ENCODE peak calls at places on chromosomes 11 and 22, in ten cellular contexts. K, H, F, O, P, T, W, L, R and C are unnamed samples.

GRCh38 chr11:2750601-2751522 is 51.1 kb upstream of the KCNQ1OT1 start:
- DNase-seq in T (no peak), O (peak; percentile 26), W (no peak), R (no peak), H (no peak), K (no peak), L (peak; percentile 13), P (peak; percentile 40), F (no peak), C (peak; percentile 22)

GRCh38 chr22:19759459-19759993 is 1.1 kb upstream of the TBX1 start:
- DNase-seq in K (no peak), R (no peak), T (no peak), P (no peak), L (no peak), W (no peak), O (no peak), H (no peak), F (no peak), C (peak; percentile 59)

GRCh38 chr11:76999597-76999996 is 34.6 kb upstream of the B3GNT6 start:
- DNase-seq in F (no peak), T (no peak), P (no peak), R (no peak), W (no peak), O (no peak), H (no peak), L (no peak), K (no peak), C (no peak)

GRCh38 chr11:2122222-2122906 is 16.8 kb downstream of the IGF2 start:
- DNase-seq in P (peak; percentile 38), R (no peak), T (no peak), L (no peak), W (peak; percentile 93), F (no peak), O (no peak), K (peak; percentile 33), H (peak; percentile 35), C (no peak)

GRCh38 chr11:6321961-6322362 is 1.7 kb upstream of the CAVIN3 start:
- DNase-seq in K (peak; percentile 82), T (no peak), H (peak; percentile 68), R (no peak), O (no peak), P (no peak), F (peak; percentile 27), L (no peak), W (peak; percentile 33), C (no peak)

GRCh38 chr11:44818110-44818509 is 91.3 kb downstream of the TSPAN18 start:
- DNase-seq in O (no peak), F (no peak), W (no peak), R (no peak), P (no peak), K (no peak), L (no peak), H (peak; percentile 75), T (no peak), C (peak; percentile 50)

GRCh38 chr11:27718346-27718852 is 18.1 kb upstream of the BDNF start:
- DNase-seq in P (no peak), W (peak; percentile 98), L (peak; percentile 46), R (peak; percentile 19), O (no peak), F (peak; percentile 73), K (peak; percentile 95), H (peak; percentile 57), T (no peak), C (no peak)

GRCh38 chr11:3836903-3837302 is 3.9 kb downstream of the RHOG start:
- DNase-seq in F (no peak), T (no peak), K (no peak), O (no peak), H (no peak), P (peak; percentile 79), L (no peak), W (no peak), R (no peak), C (peak; percentile 89)

GRCh38 chr22:39311592-39312400 is 7.6 kb downstream of the RPL3 start:
- DNase-seq in F (no peak), P (no peak), K (no peak), W (no peak), R (no peak), T (no peak), L (peak; percentile 22), H (no peak), O (no peak), C (no peak)

GRCh38 chr11:122524532-122524882 is 131.0 kb upstream of the UBASH3B start:
- DNase-seq in O (no peak), T (peak; percentile 22), L (no peak), W (peak; percentile 65), F (no peak), P (no peak), R (no peak), H (no peak), K (no peak), C (no peak)

DNA sequence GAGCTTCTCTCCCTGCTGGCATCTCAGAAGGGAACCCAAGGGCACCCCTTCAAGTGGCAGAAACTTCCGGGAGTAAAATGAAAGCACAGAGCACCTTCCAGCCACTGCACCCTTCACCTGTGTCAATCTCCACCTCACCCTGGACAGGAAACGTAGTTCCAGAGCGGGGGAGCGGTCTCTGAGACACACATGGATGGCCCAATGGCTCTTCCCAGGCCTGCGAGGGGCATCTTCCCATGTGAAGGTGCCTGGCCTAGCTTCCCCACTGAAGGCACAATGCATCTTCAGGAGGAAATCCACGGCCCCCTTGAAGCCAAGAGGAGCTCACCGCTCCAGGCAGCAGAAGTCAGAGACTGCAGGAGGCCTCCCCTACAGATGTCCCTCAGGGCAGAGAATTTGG is 234.2 kb downstream of the BRD1 start:
- DNase-seq in H (no peak), L (no peak), F (no peak), O (no peak), K (no peak), W (no peak), P (no peak), R (no peak), T (no peak), C (no peak)
- H3K9me3 ChIP-seq in H (no peaks in the 10 kb centered on the region), L (no peaks in the 10 kb centered on the region), F (no peaks in the 10 kb centered on the region), O (no peaks in the 10 kb centered on the region), K (peaks cover 53% of the 10 kb centered on the region), W (peaks cover 3% of the 10 kb centered on the region), P (peaks cover 9% of the 10 kb centered on the region), R (no peaks in the 10 kb centered on the region), T (peaks cover 19% of the 10 kb centered on the region), C (no peaks in the 10 kb centered on the region)

GRCh38 chr11:801097-801780 is 3.2 kb upstream of the SLC25A22 start:
- DNase-seq in R (no peak), P (no peak), W (no peak), K (no peak), T (no peak), O (no peak), H (no peak), L (no peak), F (no peak), C (no peak)

GRCh38 chr11:798093-798713 is at the start of gene SLC25A22:
- DNase-seq in H (peak; percentile 71), O (peak; percentile 81), T (no peak), W (peak; percentile 96), P (peak; percentile 83), F (peak; percentile 83), L (peak; percentile 66), R (peak; percentile 85), K (peak; percentile 71), C (peak; percentile 78)

GRCh38 chr11:799641-800316 is 1.7 kb upstream of the SLC25A22 start:
- DNase-seq in O (no peak), T (no peak), H (no peak), R (no peak), K (no peak), L (no peak), P (no peak), W (no peak), F (no peak), C (peak; percentile 75)

GRCh38 chr11:802018-802617 is 2.9 kb downstream of the PIDD1 start:
- DNase-seq in P (no peak), O (no peak), H (no peak), R (no peak), K (no peak), W (no peak), T (no peak), L (no peak), F (no peak), C (no peak)

GRCh38 chr11:800473-800872 is 2.4 kb upstream of the SLC25A22 start:
- DNase-seq in L (no peak), P (no peak), F (no peak), K (no peak), O (no peak), T (no peak), H (no peak), R (no peak), W (no peak), C (no peak)
- H3K4me1 ChIP-seq in L (peaks cover 32% of the 10 kb centered on the region), P (no peaks in the 10 kb centered on the region), F (peaks cover 31% of the 10 kb centered on the region), K (peaks cover 25% of the 10 kb centered on the region), O (peaks cover 6% of the 10 kb centered on the region), T (peaks cover 11% of the 10 kb centered on the region), H (peaks cover 28% of the 10 kb centered on the region), R (peaks cover 30% of the 10 kb centered on the region), W (peaks cover 24% of the 10 kb centered on the region), C (peaks cover 48% of the 10 kb centered on the region)

GRCh38 chr11:64389851-64390250 is 30.9 kb downstream of the RPS6KA4 start:
- DNase-seq in K (no peak), O (no peak), F (no peak), W (no peak), R (no peak), T (no peak), P (no peak), L (no peak), H (no peak), C (no peak)
- H3K9me3 ChIP-seq in K (peaks cover 3% of the 10 kb centered on the region), O (no peaks in the 10 kb centered on the region), F (no peaks in the 10 kb centered on the region), W (peaks cover 6% of the 10 kb centered on the region), R (no peaks in the 10 kb centered on the region), T (no peaks in the 10 kb centered on the region), P (no peaks in the 10 kb centered on the region), L (no peaks in the 10 kb centered on the region), H (no peaks in the 10 kb centered on the region), C (no peaks in the 10 kb centered on the region)

GRCh38 chr11:118633319-118633690 is 25.9 kb downstream of the PHLDB1 start:
- DNase-seq in O (no peak), P (no peak), L (no peak), F (no peak), H (no peak), K (no peak), R (no peak), T (no peak), W (no peak), C (no peak)

GRCh38 chr11:118635237-118635591 is 27.8 kb downstream of the PHLDB1 start:
- DNase-seq in H (no peak), O (no peak), F (no peak), R (peak; percentile 63), K (no peak), L (peak; percentile 74), P (no peak), T (no peak), W (no peak), C (peak; percentile 64)

GRCh38 chr11:118632577-118633318 is 25.3 kb downstream of the PHLDB1 start:
- DNase-seq in T (no peak), P (no peak), O (no peak), K (no peak), R (no peak), W (no peak), F (no peak), L (no peak), H (no peak), C (no peak)

GRCh38 chr11:118634435-118635236 is 27.2 kb downstream of the PHLDB1 start:
- DNase-seq in R (peak; percentile 88), O (peak; percentile 87), W (no peak), L (peak; percentile 86), K (peak; percentile 55), T (peak; percentile 66), F (no peak), P (peak; percentile 84), H (no peak), C (peak; percentile 90)

DNA sequence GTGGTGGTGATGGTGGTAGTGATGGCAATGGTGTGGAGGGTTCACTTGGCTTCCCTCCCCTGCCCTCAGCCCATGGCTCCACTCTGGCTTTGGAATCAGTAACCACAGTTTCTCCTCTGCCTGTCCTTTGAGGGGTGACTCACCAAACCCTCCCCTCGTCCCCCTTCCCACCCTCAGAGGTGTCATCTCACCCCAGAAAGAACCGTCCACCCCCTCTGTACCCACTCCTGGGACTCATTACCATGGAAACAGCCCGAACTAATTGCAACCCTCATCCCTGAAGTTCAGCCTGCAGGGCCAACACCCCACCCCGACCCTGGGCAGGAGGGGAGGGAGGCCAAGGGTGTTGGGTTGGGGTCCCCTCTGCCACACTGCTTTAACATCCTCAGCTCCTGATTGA is 26.6 kb downstream of the PHLDB1 start:
- DNase-seq in P (no peak), O (no peak), L (no peak), R (no peak), F (no peak), T (no peak), H (no peak), K (peak; percentile 44), W (peak; percentile 14), C (peak; percentile 23)
- H3K4me1 ChIP-seq in P (no peaks in the 10 kb centered on the region), O (peaks cover 4% of the 10 kb centered on the region), L (peaks cover 40% of the 10 kb centered on the region), R (peaks cover 20% of the 10 kb centered on the region), F (no peaks in the 10 kb centered on the region), T (peaks cover 11% of the 10 kb centered on the region), H (no peaks in the 10 kb centered on the region), K (peaks cover 20% of the 10 kb centered on the region), W (peaks cover 63% of the 10 kb centered on the region), C (peaks cover 22% of the 10 kb centered on the region)